ENCODE peak calls at places on chromosomes 6 and 20, in eight cellular contexts. T, E, V, M, W, G, Q and J are unnamed samples.

GRCh38 chr6:43255408-43256054 is 12.2 kb downstream of the TTBK1 start:
- DNase-seq in T (no peak), E (no peak), V (no peak), M (no peak), W (no peak), G (peak; percentile 40), Q (no peak), J (no peak)

GRCh38 chr6:88680654-88681053 is 282.8 kb downstream of the RNGTT start:
- DNase-seq in T (no peak), E (no peak), V (no peak), M (no peak), W (no peak), G (no peak), Q (no peak), J (no peak)

GRCh38 chr6:159720708-159721107 is 6.6 kb upstream of the WTAP start:
- DNase-seq in T (peak; percentile 75), E (peak; percentile 82), V (peak; percentile 58), M (no peak), W (peak; percentile 41), G (no peak), Q (peak; percentile 42), J (peak; percentile 67)

GRCh38 chr6:55980627-55981211 is 105.3 kb upstream of the BMP5 start:
- DNase-seq in T (peak; percentile 85), E (peak; percentile 42), V (no peak), M (peak; percentile 41), W (peak; percentile 67), G (peak; percentile 54), Q (peak; percentile 18), J (peak; percentile 65)

GRCh38 chr6:143513410-143513809 is 1.9 kb upstream of the FUCA2 start:
- DNase-seq in T (peak; percentile 88), E (peak; percentile 38), V (peak; percentile 45), M (no peak), W (peak; percentile 59), G (peak; percentile 87), Q (no peak), J (peak; percentile 26)

GRCh38 chr20:58651548-58651822 is 402 bp downstream of the STX16 start:
- DNase-seq in T (peak; percentile 37), E (peak; percentile 36), V (no peak), M (peak; percentile 8), W (peak; percentile 80), G (no peak), Q (no peak), J (peak; percentile 77)

GRCh38 chr6:33875696-33876095 is 71.9 kb upstream of the MLN start:
- DNase-seq in T (no peak), E (no peak), V (no peak), M (no peak), W (no peak), G (no peak), Q (no peak), J (no peak)

GRCh38 chr20:13960119-13960518 is 30.3 kb downstream of the SEL1L2 start:
- DNase-seq in T (no peak), E (no peak), V (no peak), M (no peak), W (no peak), G (no peak), Q (no peak), J (no peak)

GRCh38 chr6:25127433-25127832 is 151.7 kb upstream of the CARMIL1 start:
- DNase-seq in T (no peak), E (no peak), V (no peak), M (no peak), W (no peak), G (no peak), Q (no peak), J (no peak)

GRCh38 chr6:81634155-81634880 is 118.2 kb downstream of the TENT5A start:
- DNase-seq in T (no peak), E (no peak), V (no peak), M (no peak), W (no peak), G (no peak), Q (no peak), J (no peak)

GRCh38 chr20:44151621-44152416 is 35.2 kb downstream of the JPH2 start:
- DNase-seq in T (no peak), E (no peak), V (no peak), M (no peak), W (no peak), G (no peak), Q (peak; percentile 51), J (peak; percentile 38)

GRCh38 chr20:41110930-41111577 is 26.3 kb upstream of the PLCG1 start:
- DNase-seq in T (no peak), E (peak; percentile 90), V (no peak), M (no peak), W (no peak), G (no peak), Q (no peak), J (peak; percentile 71)

GRCh38 chr6:16162003-16162402 is 33.1 kb downstream of the MYLIP start:
- DNase-seq in T (no peak), E (no peak), V (no peak), M (no peak), W (no peak), G (no peak), Q (no peak), J (no peak)

GRCh38 chr6:80438728-80439127 is 332.3 kb downstream of the BCKDHB start:
- DNase-seq in T (peak; percentile 36), E (no peak), V (no peak), M (peak; percentile 90), W (peak; percentile 56), G (no peak), Q (peak; percentile 83), J (peak; percentile 28)

GRCh38 chr20:50226093-50226974 is 35.7 kb downstream of the CEBPB start:
- DNase-seq in T (no peak), E (no peak), V (peak; percentile 41), M (peak; percentile 68), W (no peak), G (no peak), Q (no peak), J (no peak)

GRCh38 chr6:2751871-2752270 is 1.1 kb upstream of the MYLK4 start:
- DNase-seq in T (no peak), E (no peak), V (peak; percentile 44), M (no peak), W (no peak), G (no peak), Q (no peak), J (no peak)

GRCh38 chr6:71252407-71252806 is 36.2 kb upstream of the OGFRL1 start:
- DNase-seq in T (no peak), E (no peak), V (no peak), M (no peak), W (no peak), G (no peak), Q (no peak), J (no peak)
- H2AFZ ChIP-seq in T (no peak overlapping the region), E (no peak overlapping the region), V (no peak overlapping the region), M (no peak overlapping the region), W (no peak overlapping the region), G (no peak overlapping the region), Q (no peak overlapping the region), J (no peak overlapping the region)

GRCh38 chr6:137744877-137745276 is 122.2 kb upstream of the TNFAIP3 start:
- DNase-seq in T (no peak), E (no peak), V (no peak), M (no peak), W (no peak), G (no peak), Q (no peak), J (no peak)
- H3K4me2 ChIP-seq in T (no peak overlapping the region), E (no peak overlapping the region), V (no peak overlapping the region), M (no peak overlapping the region), W (no peak overlapping the region), G (no peak overlapping the region), Q (no peak overlapping the region), J (no peak overlapping the region)

DNA sequence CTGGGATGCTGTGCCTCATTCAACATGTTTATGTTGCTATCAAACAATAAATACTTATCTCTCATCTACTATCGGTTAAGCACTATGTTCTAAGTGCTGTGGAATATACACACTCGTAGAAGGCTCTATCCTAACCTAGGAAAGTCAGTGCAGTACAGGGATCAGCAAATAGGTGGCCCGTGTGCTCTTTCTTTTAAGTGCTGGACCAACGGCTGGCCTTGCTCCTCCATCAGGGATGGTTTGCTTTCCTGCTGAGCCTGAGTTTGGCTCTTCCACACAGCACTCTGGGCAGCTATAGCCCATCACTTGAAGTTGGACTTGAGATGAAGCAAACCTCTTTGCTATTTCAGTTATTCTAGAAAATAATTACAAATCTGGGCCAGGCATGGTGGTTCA is 66.9 kb upstream of the KCNK16 start:
- DNase-seq in T (peak; percentile 73), E (no peak), V (no peak), M (no peak), W (peak; percentile 53), G (no peak), Q (no peak), J (peak; percentile 29)
- TF ChIP-seq CTCF in T (peak; percentile 71), E (peak; percentile 10), V (no peak), M (no peak), W (peak; percentile 48), G (peak; percentile 61), Q (no peak), J (peak; percentile 28)

GRCh38 chr20:17933711-17934110 is 34.9 kb downstream of the SNX5 start:
- DNase-seq in T (no peak), E (peak; percentile 69), V (no peak), M (no peak), W (peak; percentile 13), G (no peak), Q (no peak), J (no peak)
- H2AFZ ChIP-seq in T (no peak overlapping the region), E (no peak overlapping the region), V (no peak overlapping the region), M (no peak overlapping the region), W (no peak overlapping the region), G (no peak overlapping the region), Q (no peak overlapping the region), J (no peak overlapping the region)

GRCh38 chr20:37990571-37991151 is 42.6 kb downstream of the TTI1 start:
- DNase-seq in T (no peak), E (peak; percentile 40), V (no peak), M (peak; percentile 78), W (no peak), G (no peak), Q (no peak), J (peak; percentile 27)

GRCh38 chr20:37987602-37988290 is 45.5 kb downstream of the TTI1 start:
- DNase-seq in T (no peak), E (no peak), V (no peak), M (no peak), W (no peak), G (no peak), Q (no peak), J (peak; percentile 28)

GRCh38 chr20:37991506-37992302 is 41.6 kb downstream of the TTI1 start:
- DNase-seq in T (no peak), E (no peak), V (no peak), M (no peak), W (no peak), G (no peak), Q (no peak), J (no peak)

GRCh38 chr20:37988555-37988954 is 44.7 kb downstream of the TTI1 start:
- DNase-seq in T (no peak), E (no peak), V (no peak), M (no peak), W (no peak), G (no peak), Q (no peak), J (no peak)

DNA sequence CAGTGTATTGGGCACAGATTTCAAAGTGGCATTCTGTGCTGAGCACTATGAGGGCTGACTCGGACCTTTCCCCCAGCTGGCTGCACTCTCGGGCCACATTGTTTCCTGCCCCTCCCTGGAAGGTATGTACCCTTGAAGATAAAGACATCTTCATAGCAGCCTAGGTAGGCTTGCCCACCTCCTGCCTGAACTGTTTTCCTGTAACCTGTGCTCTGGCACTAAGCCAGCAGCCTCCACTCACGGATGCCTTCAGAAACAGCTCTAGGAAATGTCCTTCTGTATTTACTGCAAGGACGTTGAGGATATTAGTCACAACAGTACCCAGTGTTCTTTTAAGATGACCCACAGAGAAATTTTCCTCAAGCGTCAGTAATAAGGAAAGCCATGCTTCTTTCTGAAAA is 43.7 kb downstream of the TTI1 start:
- DNase-seq in T (no peak), E (no peak), V (no peak), M (no peak), W (no peak), G (no peak), Q (no peak), J (peak; percentile 54)
- H3K4me2 ChIP-seq in T (no peak overlapping the region), E (no peak overlapping the region), V (no peak overlapping the region), M (no peak overlapping the region), W (no peak overlapping the region), G (no peak overlapping the region), Q (no peak overlapping the region), J (no peak overlapping the region)